ENCODE peak calls at places on chromosomes 4 and X, in eight cellular contexts. T is lung; J is astrocyte of the cerebellum; Z is CD4-positive, alpha-beta T cell; P is fibroblast of mammary gland; B is heart right ventricle; L is coronary artery; Q is CD8-positive, alpha-beta T cell. M is an unnamed sample.

GRCh38 chr4:25030283-25031076 is at the start of gene LGI2:
- DNase-seq in Q (no peak), B (peak), J (no peak), L (no peak), Z (no peak), T (no peak), P (no peak), M (no peak)

GRCh38 chr4:145720656-145721055 is 40.7 kb downstream of the C4orf51 start:
- DNase-seq in B (no peak), Z (no peak), Q (no peak), T (no peak), J (no peak), L (no peak), P (no peak), M (no peak)

GRCh38 chr4:146439437-146439836 is 82.3 kb downstream of the SLC10A7 start:
- DNase-seq in Z (no peak), J (no peak), Q (no peak), L (no peak), B (no peak), P (no peak), T (no peak), M (no peak)

GRCh38 chr4:105944535-105944934 is 49.3 kb downstream of the NPNT start:
- DNase-seq in T (no peak), L (no peak), P (peak), Z (no peak), J (peak), B (no peak), Q (no peak), M (no peak)

GRCh38 chr4:154491731-154492249 is at the start of gene DCHS2:
- DNase-seq in B (peak), J (no peak), T (no peak), P (no peak), L (no peak), Q (no peak), Z (no peak), M (no peak)

GRCh38 chrX:120499301-120500097 is 30.4 kb upstream of the LAMP2 start:
- DNase-seq in T (no peak), P (peak), L (no peak), J (no peak), Q (no peak), Z (no peak), B (peak), M (no peak)

GRCh38 chr4:86307432-86307831 is 52.4 kb downstream of the MAPK10 start:
- DNase-seq in P (peak), Q (no peak), B (no peak), Z (no peak), T (no peak), J (no peak), L (no peak), M (no peak)

GRCh38 chr4:98620087-98620784 is 38.2 kb downstream of the TSPAN5 start:
- DNase-seq in T (no peak), Z (no peak), J (no peak), B (no peak), L (no peak), Q (no peak), P (no peak), M (no peak)

GRCh38 chr4:37816006-37816405 is 10.5 kb upstream of the PGM2 start:
- DNase-seq in Q (no peak), P (no peak), T (no peak), Z (no peak), J (no peak), B (no peak), L (no peak), M (no peak)

GRCh38 chr4:31968842-31969241 is 1248.7 kb downstream of the PCDH7 start:
- DNase-seq in J (no peak), Q (no peak), B (no peak), L (no peak), Z (no peak), P (no peak), T (no peak), M (no peak)

GRCh38 chr4:104128850-104129213 is 365.9 kb downstream of the CXXC4 start:
- DNase-seq in T (no peak), P (no peak), Z (no peak), B (no peak), L (no peak), J (no peak), Q (no peak), M (no peak)

GRCh38 chr4:185560316-185560715 is 25.0 kb upstream of the PDLIM3 start:
- DNase-seq in T (no peak), J (no peak), P (no peak), Q (no peak), B (no peak), Z (no peak), L (no peak), M (no peak)

GRCh38 chr4:4502694-4503311 is 39.0 kb downstream of the STX18 start:
- DNase-seq in B (no peak), P (no peak), T (no peak), Z (no peak), L (no peak), J (peak), Q (peak), M (no peak)

GRCh38 chr4:113101669-113102068 is 52.2 kb downstream of the ANK2 start:
- DNase-seq in P (peak), Q (no peak), L (no peak), T (no peak), Z (no peak), J (no peak), B (no peak), M (no peak)

GRCh38 chr4:179165339-179165738 is 1723.1 kb upstream of the AGA start:
- DNase-seq in Z (no peak), J (no peak), P (no peak), L (no peak), B (no peak), Q (no peak), T (no peak), M (no peak)

GRCh38 chrX:28058906-28059305 is 77.7 kb upstream of the DCAF8L1 start:
- DNase-seq in B (no peak), L (no peak), J (no peak), T (no peak), Z (no peak), Q (no peak), P (no peak), M (no peak)

GRCh38 chr4:186144180-186144579 is 39.7 kb downstream of the FAM149A start:
- DNase-seq in Q (no peak), L (no peak), Z (no peak), J (peak), P (peak), T (no peak), B (no peak), M (no peak)

GRCh38 chr4:8911311-8912088 is 39.9 kb upstream of the HMX1 start:
- DNase-seq in P (peak), Z (no peak), T (no peak), B (no peak), Q (no peak), L (peak), J (no peak), M (no peak)

GRCh38 chr4:163048447-163048846 is 118.2 kb downstream of the NAF1 start:
- DNase-seq in L (no peak), Q (no peak), Z (no peak), P (peak), B (no peak), J (peak), T (no peak), M (no peak)

GRCh38 chr4:14888790-14889189 is 113.5 kb upstream of the CPEB2 start:
- DNase-seq in P (peak), Q (no peak), B (no peak), T (no peak), J (no peak), L (no peak), Z (no peak), M (no peak)

GRCh38 chr4:73452953-73453700 is 17.1 kb downstream of the AFP start:
- DNase-seq in L (no peak), T (no peak), J (no peak), Q (no peak), P (no peak), B (no peak), Z (no peak), M (no peak)

DNA sequence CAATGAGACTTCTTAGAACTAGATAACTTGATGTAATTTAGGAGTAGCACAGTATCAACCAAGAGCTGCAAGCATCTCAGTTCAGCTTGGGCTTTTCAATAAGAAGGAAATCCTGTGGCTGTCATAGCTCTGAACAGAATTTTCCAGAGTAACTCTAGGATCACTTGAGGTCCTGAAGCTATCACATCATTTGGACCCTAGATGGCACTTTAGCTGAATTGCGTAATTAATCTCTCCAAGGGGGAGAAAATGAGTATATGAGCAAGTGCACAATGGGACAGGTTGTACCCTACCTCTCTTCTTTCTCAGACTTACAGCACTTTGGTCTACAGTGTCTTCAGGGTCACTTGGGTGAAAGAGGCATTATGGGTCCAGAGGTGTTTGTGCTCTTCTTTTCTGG is 45.2 kb downstream of the SLC4A4 start:
- DNase-seq in Z (no peak), B (no peak), T (no peak), Q (no peak), J (no peak), L (no peak), P (no peak), M (no peak)
- TF ChIP-seq CTCF in Z (no peak), B (no peak), T (no peak), Q (no peak), J (no peak), L (no peak), P (no peak), M (no peak)

DNA sequence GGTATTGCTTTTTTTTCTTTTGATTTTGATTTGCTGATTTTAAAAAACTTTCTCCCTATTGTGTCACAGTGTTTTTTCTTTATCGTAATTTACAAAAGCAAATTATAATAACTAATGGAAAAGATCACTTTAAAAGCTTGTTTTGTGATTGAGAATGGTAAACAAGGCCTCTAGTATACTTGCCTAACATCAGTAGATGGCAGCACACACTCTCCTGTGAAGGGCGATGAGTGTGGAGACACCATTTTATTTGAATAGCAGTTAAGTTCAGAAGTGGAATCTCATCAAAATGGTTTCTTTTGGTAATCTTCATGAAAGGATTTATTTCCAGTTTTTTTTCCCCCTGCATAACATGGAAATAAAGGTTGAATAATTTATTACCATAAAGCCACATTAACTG is 72.3 kb downstream of the PAK3 start:
- DNase-seq in J (peak), B (no peak), P (peak), Q (no peak), Z (no peak), T (no peak), L (no peak), M (no peak)
- TF ChIP-seq CTCF in J (peak), B (no peak), P (peak), Q (no peak), Z (no peak), T (no peak), L (no peak), M (no peak)

DNA sequence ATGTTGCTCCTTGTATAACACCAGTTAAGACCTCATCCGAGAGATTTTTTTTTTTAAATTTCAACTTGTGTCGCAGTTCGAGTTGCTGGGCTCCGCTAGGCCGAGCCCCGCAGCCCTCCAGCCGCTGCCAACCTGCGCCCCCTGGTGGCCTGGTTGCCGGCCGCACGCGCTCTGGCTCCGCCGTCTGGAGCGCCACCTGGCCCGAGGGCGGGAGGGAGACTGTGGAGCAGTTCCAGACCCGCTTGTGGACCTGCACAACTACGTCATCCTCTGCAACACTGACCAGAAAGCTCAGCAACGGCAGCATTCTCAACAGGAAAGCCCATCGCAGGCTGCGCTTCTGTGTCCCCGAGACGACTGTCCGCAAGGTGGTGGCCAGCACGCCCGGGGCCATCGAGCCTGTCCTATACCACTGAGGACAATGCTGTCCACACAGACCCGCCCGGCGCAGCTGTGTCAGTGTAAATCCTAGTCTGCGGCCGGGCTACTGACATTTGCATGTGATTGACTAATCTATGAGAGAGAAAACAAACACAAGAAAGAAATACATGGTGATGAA is 39.1 kb downstream of the ARL9 start:
- DNase-seq in L (peak), Q (peak), T (peak), P (peak), B (peak), J (peak), Z (peak), M (peak)
- TF ChIP-seq CTCF in L (peak), Q (peak), T (peak), P (peak), B (peak), J (peak), Z (peak), M (peak)

DNA sequence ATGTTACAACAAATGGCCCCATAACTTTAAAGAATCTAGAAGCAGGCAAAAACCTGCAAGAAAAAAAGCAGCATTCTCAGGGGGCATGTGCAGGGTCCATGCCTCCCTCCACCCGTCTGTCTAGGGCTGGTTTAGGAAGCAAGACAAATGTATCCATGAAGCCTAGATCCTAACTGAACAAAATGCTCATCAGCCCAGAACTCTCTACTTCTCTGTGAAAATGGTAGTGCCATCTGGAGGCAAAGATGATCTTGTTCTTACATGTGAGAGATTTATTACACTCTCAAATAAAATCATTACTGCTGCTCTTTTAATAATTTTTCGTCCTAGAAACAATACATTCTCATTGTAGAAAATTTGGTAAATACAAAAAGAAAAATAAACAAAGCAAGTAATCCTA is 26.7 kb downstream of the NR3C2 start:
- DNase-seq in B (no peak), J (no peak), Z (no peak), T (no peak), L (no peak), P (peak), Q (no peak), M (no peak)
- TF ChIP-seq CTCF in B (no peak), J (peak), Z (peak), T (no peak), L (no peak), P (no peak), Q (no peak), M (no peak)